ENCODE peak calls at places on chromosomes 6 and 20, in five cellular contexts. E is AG09309, J is GM03348, T is B cell, O is smooth muscle cell of the brain vasculature. C is an unnamed sample.
A peak's percentile ranks its signal among the peaks of the same experiment; 100 is the strongest.

GRCh38 chr20:21322921-21323321 is 19.8 kb downstream of the XRN2 start:
- DNase-seq in T (no peak), E (no peak), J (no peak), O (no peak), C (no peak)

GRCh38 chr6:38572186-38572813 is 67.4 kb downstream of the BTBD9 start:
- DNase-seq in O (no peak), E (no peak), T (no peak), J (no peak), C (peak; percentile 63)

GRCh38 chr6:14638932-14639875 is 521.6 kb downstream of the CD83 start:
- DNase-seq in J (peak; percentile 63), T (peak; percentile 70), O (no peak), E (no peak), C (no peak)

GRCh38 chr6:43966806-43967575 is 160.3 kb downstream of the MRPL14 start:
- DNase-seq in O (no peak), E (no peak), J (no peak), T (no peak), C (no peak)

GRCh38 chr6:34912715-34913464 is 23.8 kb downstream of the ANKS1A start:
- DNase-seq in T (peak; percentile 56), O (no peak), E (peak; percentile 31), J (peak; percentile 64), C (no peak)

GRCh38 chr20:3980260-3981131 is 34.9 kb downstream of the RNF24 start:
- DNase-seq in T (peak; percentile 41), E (peak; percentile 52), O (peak; percentile 26), J (peak; percentile 54), C (no peak)

GRCh38 chr6:1310628-1311399 is 1.1 kb upstream of the FOXQ1 start:
- DNase-seq in J (no peak), O (no peak), E (no peak), T (no peak), C (no peak)

GRCh38 chr6:129612440-129612839 is 97.5 kb downstream of the ARHGAP18 start:
- DNase-seq in E (no peak), O (no peak), J (no peak), T (no peak), C (no peak)

GRCh38 chr6:22049002-22049401 is 247.8 kb downstream of the PRL start:
- DNase-seq in E (no peak), J (no peak), O (no peak), T (no peak), C (no peak)

GRCh38 chr6:137095651-137096238 is 51.0 kb upstream of the IL20RA start:
- DNase-seq in J (no peak), E (no peak), T (peak; percentile 77), O (no peak), C (no peak)

GRCh38 chr20:20184149-20184548 is 131.8 kb downstream of the CFAP61 start:
- DNase-seq in T (no peak), O (no peak), J (no peak), E (no peak), C (no peak)

GRCh38 chr6:147586044-147586443 is 77.6 kb downstream of the SAMD5 start:
- DNase-seq in E (no peak), O (no peak), J (no peak), T (no peak), C (no peak)

GRCh38 chr6:36683656-36684446 is 5.3 kb downstream of the CDKN1A start:
- DNase-seq in T (no peak), O (no peak), J (no peak), E (no peak), C (no peak)

GRCh38 chr6:140415266-140415665 is 1040.8 kb upstream of the CITED2 start:
- DNase-seq in J (no peak), O (no peak), T (no peak), E (no peak), C (no peak)

GRCh38 chr6:28543671-28544131 is 18.0 kb downstream of the GPX5 start:
- DNase-seq in E (no peak), J (peak; percentile 19), T (no peak), O (no peak), C (no peak)

GRCh38 chr6:99882151-99882702 is 111.8 kb downstream of the MCHR2 start:
- DNase-seq in O (no peak), T (no peak), J (no peak), E (no peak), C (no peak)

GRCh38 chr6:108675226-108676160 is 114.8 kb downstream of the FOXO3 start:
- DNase-seq in J (no peak), E (no peak), T (no peak), O (no peak), C (no peak)

GRCh38 chr6:113178349-113178748 is 678.8 kb upstream of the MARCKS start:
- DNase-seq in J (no peak), O (no peak), T (no peak), E (no peak), C (no peak)

GRCh38 chr6:147001621-147002020 is 202.6 kb upstream of the STXBP5 start:
- DNase-seq in J (peak; percentile 31), E (no peak), O (no peak), T (no peak), C (no peak)

GRCh38 chr6:41734666-41735426 is 562 bp downstream of the TFEB start:
- DNase-seq in J (peak; percentile 95), E (no peak), T (peak; percentile 80), O (no peak), C (peak; percentile 26)

GRCh38 chr6:4778086-4778485 is 1.9 kb downstream of the CDYL start:
- DNase-seq in E (no peak), O (no peak), T (no peak), J (no peak), C (no peak)

GRCh38 chr6:28953039-28953872 is 29.5 kb upstream of the TRIM27 start:
- DNase-seq in J (peak; percentile 69), E (no peak), O (no peak), T (peak; percentile 48), C (no peak)

GRCh38 chr6:128638817-128639216 is 118.4 kb upstream of the PTPRK start:
- DNase-seq in J (no peak), T (no peak), E (no peak), O (no peak), C (no peak)

C was measured in pulmonary artery endothelial cell.